ENCODE peak calls at places on chromosomes 3 and 15, in four cellular contexts. L is IMR-90, K is K562, N is GM12878. O is an unnamed sample.

GRCh38 chr15:46644493-46645481 is 1010.0 kb downstream of the SQOR start:
- DNase-seq in L (no peak), K (no peak), N (no peak), O (no peak)

GRCh38 chr15:38609097-38609738 is 44.6 kb upstream of the RASGRP1 start:
- DNase-seq in L (no peak), K (no peak), N (no peak), O (no peak)

GRCh38 chr3:5891721-5892120 is 704.2 kb downstream of the EDEM1 start:
- DNase-seq in L (no peak), K (no peak), N (no peak), O (no peak)

GRCh38 chr3:152269423-152270144 is 855 bp downstream of the MBNL1 start:
- DNase-seq in L (peak; percentile 94), K (peak; percentile 66), N (no peak), O (peak; percentile 82)

GRCh38 chr3:54939591-54940300 is 11.9 kb upstream of the LRTM1 start:
- DNase-seq in L (peak; percentile 60), K (no peak), N (no peak), O (no peak)

GRCh38 chr3:45683417-45684326 is 5.5 kb upstream of the SACM1L start:
- DNase-seq in L (no peak), K (peak; percentile 42), N (no peak), O (no peak)

GRCh38 chr15:68586274-68586961 is 7.6 kb downstream of the CORO2B start:
- DNase-seq in L (peak; percentile 93), K (peak; percentile 8), N (no peak), O (peak; percentile 57)

GRCh38 chr15:90583471-90584252 is 53.9 kb downstream of the CRTC3 start:
- DNase-seq in L (no peak), K (no peak), N (no peak), O (no peak)

GRCh38 chr3:128060473-128061381 is 8.5 kb downstream of the SEC61A1 start:
- DNase-seq in L (peak; percentile 100), K (no peak), N (no peak), O (peak; percentile 15)

GRCh38 chr3:96863129-96863740 is 48.8 kb downstream of the EPHA6 start:
- DNase-seq in L (peak; percentile 2), K (peak; percentile 6), N (no peak), O (peak; percentile 28)

GRCh38 chr3:34305266-34305665 is 506.8 kb downstream of the PDCD6IP start:
- DNase-seq in L (no peak), K (no peak), N (no peak), O (no peak)

GRCh38 chr3:177377166-177377565 is 179.9 kb upstream of the TBL1XR1 start:
- DNase-seq in L (no peak), K (no peak), N (no peak), O (no peak)

GRCh38 chr3:51953445-51953844 is 1.7 kb upstream of the GPR62 start:
- DNase-seq in L (peak; percentile 91), K (no peak), N (no peak), O (no peak)

DNA sequence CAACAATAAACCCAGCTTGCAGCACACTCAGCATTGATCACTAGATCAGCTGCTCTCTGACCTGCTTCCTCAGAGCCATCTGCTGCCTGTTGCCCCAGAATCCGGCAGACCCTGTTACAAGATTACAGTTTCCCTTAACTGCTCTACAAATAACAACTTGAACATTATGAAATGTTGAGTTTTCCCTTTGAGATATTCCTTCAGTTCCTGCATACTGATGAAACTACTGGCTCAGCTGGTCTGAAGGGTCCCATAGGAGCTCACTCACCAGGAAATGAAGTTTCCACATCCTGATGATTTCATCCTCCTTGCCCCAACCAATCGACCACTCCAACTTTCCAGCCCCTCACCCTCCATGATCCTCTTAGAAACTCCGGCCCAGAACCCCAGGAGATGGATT is 281.9 kb downstream of the OCA2 start:
- DNase-seq in L (no peak), K (no peak), N (no peak), O (no peak)
- TF ChIP-seq FOS in L (no peak), K (no peak), N (no peak), O (no peak)

GRCh38 chr3:48748754-48749153 is 31.7 kb upstream of the IP6K2 start:
- DNase-seq in L (no peak), K (no peak), N (no peak), O (no peak)
- TF ChIP-seq FOS in L (no peak), K (no peak), N (no peak), O (no peak)

GRCh38 chr3:37243811-37244748 is 69.7 kb upstream of the LRRFIP2 start:
- DNase-seq in L (peak; percentile 81), K (peak; percentile 88), N (no peak), O (peak; percentile 76)
- TF ChIP-seq FOS in L (peak; percentile 29), K (no peak), N (no peak), O (no peak)

DNA sequence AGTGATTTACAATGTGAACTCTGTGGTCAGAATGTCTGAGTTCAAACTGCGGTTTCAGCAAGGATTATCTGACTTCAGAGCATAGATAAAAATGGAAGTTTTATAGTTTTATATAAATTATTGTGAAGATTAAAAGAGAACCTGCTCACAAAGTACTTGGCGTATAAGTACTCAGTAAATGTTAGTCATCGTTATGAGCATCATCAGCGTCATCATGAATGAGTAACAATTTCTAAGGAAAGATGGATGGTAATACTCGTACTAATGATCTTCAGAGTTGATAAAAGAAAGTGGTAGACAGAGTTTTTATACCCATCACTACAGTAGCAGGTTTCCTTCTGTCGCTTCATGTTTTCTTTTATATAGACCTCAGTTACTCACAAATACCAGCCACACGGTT is 341.8 kb downstream of the RAP2B start:
- DNase-seq in L (no peak), K (no peak), N (no peak), O (no peak)
- TF ChIP-seq FOS in L (no peak), K (no peak), N (no peak), O (no peak)

GRCh38 chr3:98892263-98892662 is 9.2 kb downstream of the DCBLD2 start:
- DNase-seq in L (no peak), K (no peak), N (no peak), O (no peak)
- TF ChIP-seq FOS in L (no peak), K (no peak), N (no peak), O (no peak)

DNA sequence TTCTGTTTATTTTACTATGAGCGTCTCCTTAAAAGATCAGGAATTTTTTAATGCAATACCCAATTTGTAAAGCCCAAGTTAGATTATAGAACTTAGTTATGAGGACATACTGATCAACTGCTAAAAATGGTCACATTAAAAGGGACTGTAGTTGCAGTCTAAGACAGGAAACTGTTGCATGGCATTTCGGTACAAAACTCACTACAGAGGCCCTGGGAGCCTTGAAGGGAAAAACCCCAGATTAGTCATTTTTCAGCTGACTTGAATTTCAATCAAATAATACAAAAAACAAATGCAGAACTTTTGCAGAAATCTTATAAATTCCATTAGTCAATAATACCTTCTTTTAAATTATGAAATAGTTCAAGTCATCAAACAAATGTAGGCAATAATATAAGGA is 6.9 kb upstream of the PTX3 start:
- DNase-seq in L (peak; percentile 51), K (no peak), N (no peak), O (peak; percentile 72)
- TF ChIP-seq FOS in L (no peak), K (no peak), N (no peak), O (peak; percentile 6)

GRCh38 chr3:97871788-97872187 is 50.0 kb downstream of the CRYBG3 start:
- DNase-seq in L (peak; percentile 41), K (no peak), N (no peak), O (no peak)

GRCh38 chr3:97871206-97871605 is 49.4 kb downstream of the CRYBG3 start:
- DNase-seq in L (peak; percentile 51), K (no peak), N (no peak), O (no peak)

GRCh38 chr3:97872209-97873042 is 50.6 kb downstream of the CRYBG3 start:
- DNase-seq in L (peak; percentile 97), K (no peak), N (no peak), O (peak; percentile 86)
- TF ChIP-seq FOS in L (peak; percentile 85), K (no peak), N (no peak), O (peak; percentile 83)

GRCh38 chr3:29406433-29406832 is 125.6 kb downstream of the RBMS3 start:
- DNase-seq in L (no peak), K (no peak), N (no peak), O (no peak)
- TF ChIP-seq FOS in L (no peak), K (no peak), N (no peak), O (no peak)

DNA sequence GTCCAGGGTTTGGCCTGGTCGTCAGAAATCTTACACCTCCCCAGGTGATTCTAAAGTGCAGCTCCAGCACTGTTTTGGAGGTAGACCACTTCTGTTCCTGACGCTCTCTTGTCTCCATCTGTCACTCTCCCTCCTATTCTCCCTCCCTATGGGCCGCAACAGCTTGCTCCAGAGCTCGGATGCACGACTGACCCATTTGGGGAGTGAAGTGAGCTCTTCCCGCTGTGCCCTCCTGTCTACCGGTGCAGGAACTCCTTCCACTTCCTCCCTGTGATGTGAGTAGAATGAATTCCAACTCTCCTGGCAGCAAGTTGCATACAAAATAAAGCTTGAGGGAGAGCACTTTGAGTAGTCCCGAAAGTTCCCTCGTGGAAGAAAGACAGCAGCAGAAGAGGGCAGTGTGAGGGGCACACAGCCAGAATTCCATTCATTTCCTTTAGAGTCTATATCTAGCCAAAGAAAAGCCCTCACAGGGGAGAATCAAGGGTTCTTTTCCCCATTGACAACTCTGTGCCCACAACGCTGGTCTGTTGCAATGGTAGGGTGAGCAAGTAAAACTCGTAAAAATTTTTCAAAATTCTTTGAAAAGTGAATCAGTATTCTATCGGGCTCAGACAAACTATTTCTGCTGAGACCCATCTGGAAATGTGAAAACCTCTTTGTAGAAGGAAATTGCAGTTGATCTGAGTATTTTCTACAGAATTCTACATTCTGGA is 39.9 kb upstream of the BDH1 start:
- DNase-seq in L (no peak), K (no peak), N (no peak), O (no peak)
- TF ChIP-seq FOS in L (no peak), K (no peak), N (no peak), O (no peak)